ENCODE peak calls at places on chromosome 20, in five cellular contexts. One of them, this sample, is unnamed.

GRCh38 chr20:20399705-20400104 is 31.8 kb downstream of the INSM1 start:
- DNase-seq in upper lobe of left lung: no peak
- DNase-seq in hippocampal formation: no peak
- DNase-seq in stimulated activated CD4-positive, alpha-beta T cell treated with anti-CD3 and anti-CD28 coated beads, Interleukin-15, amount 100 ng/mL, for 24 hours: no peak
- DNase-seq in AG04449: no peak
- DNase-seq in this sample: no peak

GRCh38 chr20:57231951-57232428 is 34.5 kb downstream of the BMP7 start:
- DNase-seq in AG04449: no peak
- DNase-seq in upper lobe of left lung: no peak
- DNase-seq in hippocampal formation: no peak
- DNase-seq in stimulated activated CD4-positive, alpha-beta T cell treated with anti-CD3 and anti-CD28 coated beads, Interleukin-15, amount 100 ng/mL, for 24 hours: no peak
- DNase-seq in this sample: no peak

GRCh38 chr20:1469925-1470571 is 3.4 kb upstream of the NSFL1C start:
- DNase-seq in AG04449: peak
- DNase-seq in hippocampal formation: peak
- DNase-seq in upper lobe of left lung: peak
- DNase-seq in stimulated activated CD4-positive, alpha-beta T cell treated with anti-CD3 and anti-CD28 coated beads, Interleukin-15, amount 100 ng/mL, for 24 hours: peak
- DNase-seq in this sample: peak

GRCh38 chr20:544153-544725 is 649 bp upstream of the CSNK2A1 start:
- DNase-seq in AG04449: no peak
- DNase-seq in hippocampal formation: no peak
- DNase-seq in stimulated activated CD4-positive, alpha-beta T cell treated with anti-CD3 and anti-CD28 coated beads, Interleukin-15, amount 100 ng/mL, for 24 hours: no peak
- DNase-seq in upper lobe of left lung: no peak
- DNase-seq in this sample: no peak

GRCh38 chr20:61166324-61166723 is 85.7 kb upstream of the CDH4 start:
- DNase-seq in upper lobe of left lung: no peak
- DNase-seq in hippocampal formation: no peak
- DNase-seq in stimulated activated CD4-positive, alpha-beta T cell treated with anti-CD3 and anti-CD28 coated beads, Interleukin-15, amount 100 ng/mL, for 24 hours: no peak
- DNase-seq in AG04449: no peak
- DNase-seq in this sample: peak

GRCh38 chr20:60586417-60587105 is 628.3 kb downstream of the CDH26 start:
- DNase-seq in AG04449: no peak
- DNase-seq in upper lobe of left lung: no peak
- DNase-seq in hippocampal formation: no peak
- DNase-seq in stimulated activated CD4-positive, alpha-beta T cell treated with anti-CD3 and anti-CD28 coated beads, Interleukin-15, amount 100 ng/mL, for 24 hours: no peak
- DNase-seq in this sample: no peak

GRCh38 chr20:25250508-25250907 is 2.6 kb downstream of the PYGB start:
- DNase-seq in AG04449: no peak
- DNase-seq in upper lobe of left lung: no peak
- DNase-seq in stimulated activated CD4-positive, alpha-beta T cell treated with anti-CD3 and anti-CD28 coated beads, Interleukin-15, amount 100 ng/mL, for 24 hours: no peak
- DNase-seq in hippocampal formation: no peak
- DNase-seq in this sample: no peak

GRCh38 chr20:24784607-24785006 is 164.5 kb upstream of the CST7 start:
- DNase-seq in stimulated activated CD4-positive, alpha-beta T cell treated with anti-CD3 and anti-CD28 coated beads, Interleukin-15, amount 100 ng/mL, for 24 hours: no peak
- DNase-seq in hippocampal formation: no peak
- DNase-seq in AG04449: no peak
- DNase-seq in upper lobe of left lung: no peak
- DNase-seq in this sample: no peak

GRCh38 chr20:25057234-25058050 is 497 bp downstream of the ACSS1 start:
- DNase-seq in stimulated activated CD4-positive, alpha-beta T cell treated with anti-CD3 and anti-CD28 coated beads, Interleukin-15, amount 100 ng/mL, for 24 hours: peak
- DNase-seq in AG04449: no peak
- DNase-seq in upper lobe of left lung: peak
- DNase-seq in hippocampal formation: peak
- DNase-seq in this sample: no peak

GRCh38 chr20:50928469-50928868 is 2.8 kb downstream of the ADNP start:
- DNase-seq in upper lobe of left lung: no peak
- DNase-seq in hippocampal formation: no peak
- DNase-seq in AG04449: no peak
- DNase-seq in stimulated activated CD4-positive, alpha-beta T cell treated with anti-CD3 and anti-CD28 coated beads, Interleukin-15, amount 100 ng/mL, for 24 hours: no peak
- DNase-seq in this sample: no peak

GRCh38 chr20:38473353-38473795 is 731 bp downstream of the RALGAPB start:
- DNase-seq in stimulated activated CD4-positive, alpha-beta T cell treated with anti-CD3 and anti-CD28 coated beads, Interleukin-15, amount 100 ng/mL, for 24 hours: no peak
- DNase-seq in upper lobe of left lung: no peak
- DNase-seq in hippocampal formation: no peak
- DNase-seq in AG04449: no peak
- DNase-seq in this sample: no peak

GRCh38 chr20:31720486-31721407 is 1.9 kb downstream of the BCL2L1 start:
- DNase-seq in upper lobe of left lung: no peak
- DNase-seq in stimulated activated CD4-positive, alpha-beta T cell treated with anti-CD3 and anti-CD28 coated beads, Interleukin-15, amount 100 ng/mL, for 24 hours: peak
- DNase-seq in hippocampal formation: no peak
- DNase-seq in AG04449: no peak
- DNase-seq in this sample: no peak

This sample was measured in AG09309.